ENCODE peak calls at places on chromosomes 2 and 18, in ten cellular contexts. G is CD8-positive, alpha-beta T cell; V is cardiac muscle cell; C is pancreas; E is upper lobe of right lung; K is fibroblast of lung; H is MM.1S; A is GM23338; O is WERI-Rb-1; L is neural progenitor cell. J is an unnamed sample.

GRCh38 chr18:65769653-65770052 is 18.8 kb downstream of the CDH7 start:
- DNase-seq in G (no peak), V (no peak), C (no peak), E (no peak), K (no peak), H (no peak), A (no peak), O (no peak), L (no peak), J (no peak)

GRCh38 chr2:121038831-121039230 is 246.2 kb downstream of the TFCP2L1 start:
- DNase-seq in G (no peak), V (no peak), C (peak), E (peak), K (no peak), H (no peak), A (no peak), O (no peak), L (no peak), J (no peak)

GRCh38 chr2:66364495-66364992 is 70.4 kb upstream of the MEIS1 start:
- DNase-seq in G (no peak), V (peak), C (no peak), E (no peak), K (peak), H (no peak), A (no peak), O (no peak), L (no peak), J (no peak)

GRCh38 chr2:74915743-74916142 is 42.7 kb upstream of the POLE4 start:
- DNase-seq in G (no peak), V (no peak), C (no peak), E (no peak), K (no peak), H (no peak), A (no peak), O (no peak), L (no peak), J (no peak)

GRCh38 chr2:10169581-10169980 is 47.0 kb downstream of the RRM2 start:
- DNase-seq in G (no peak), V (no peak), C (no peak), E (no peak), K (no peak), H (no peak), A (no peak), O (no peak), L (no peak), J (no peak)

GRCh38 chr2:66851449-66851872 is 416.5 kb downstream of the MEIS1 start:
- DNase-seq in G (no peak), V (no peak), C (peak), E (no peak), K (peak), H (no peak), A (no peak), O (no peak), L (no peak), J (no peak)

GRCh38 chr2:15889800-15890498 is 50.4 kb upstream of the MYCN start:
- DNase-seq in G (no peak), V (no peak), C (no peak), E (no peak), K (no peak), H (no peak), A (no peak), O (no peak), L (no peak), J (no peak)

GRCh38 chr2:113114996-113115395 is 12.4 kb upstream of the IL1RN start:
- DNase-seq in G (no peak), V (no peak), C (no peak), E (no peak), K (no peak), H (no peak), A (no peak), O (no peak), L (no peak), J (no peak)

GRCh38 chr2:40285391-40285790 is 166.5 kb downstream of the SLC8A1 start:
- DNase-seq in G (no peak), V (no peak), C (no peak), E (no peak), K (no peak), H (no peak), A (no peak), O (no peak), L (no peak), J (no peak)

GRCh38 chr2:50611261-50612020 is 420.5 kb downstream of the NRXN1 start:
- DNase-seq in G (no peak), V (peak), C (no peak), E (no peak), K (no peak), H (no peak), A (no peak), O (no peak), L (no peak), J (no peak)

GRCh38 chr18:73785276-73785675 is 362.4 kb downstream of the FBXO15 start:
- DNase-seq in G (no peak), V (no peak), C (no peak), E (no peak), K (peak), H (no peak), A (no peak), O (no peak), L (no peak), J (no peak)

GRCh38 chr2:212843409-212844199 is 305.0 kb upstream of the ERBB4 start:
- DNase-seq in G (no peak), V (no peak), C (no peak), E (no peak), K (peak), H (no peak), A (no peak), O (no peak), L (no peak), J (no peak)

GRCh38 chr2:217994776-217995274 is 8.0 kb downstream of the TNS1 start:
- DNase-seq in G (no peak), V (no peak), C (peak), E (no peak), K (peak), H (no peak), A (no peak), O (no peak), L (no peak), J (no peak)

GRCh38 chr2:159855153-159856140 is 57.4 kb upstream of the CD302 start:
- DNase-seq in G (no peak), V (no peak), C (no peak), E (no peak), K (peak), H (no peak), A (no peak), O (no peak), L (no peak), J (no peak)

GRCh38 chr2:48790407-48791170 is 35.1 kb upstream of the LHCGR start:
- DNase-seq in G (no peak), V (no peak), C (no peak), E (no peak), K (no peak), H (no peak), A (peak), O (no peak), L (no peak), J (no peak)

GRCh38 chr18:22136395-22136794 is 33.0 kb upstream of the GATA6 start:
- DNase-seq in G (no peak), V (no peak), C (no peak), E (no peak), K (peak), H (no peak), A (no peak), O (no peak), L (no peak), J (no peak)

GRCh38 chr2:45889053-45889452 is 237.6 kb downstream of the PRKCE start:
- DNase-seq in G (peak), V (peak), C (peak), E (no peak), K (peak), H (peak), A (peak), O (peak), L (peak), J (no peak)
- TF ChIP-seq CTCF in G (peak), V (no peak), C (no peak), E (peak), K (no peak), H (peak), A (peak), O (peak), L (peak), J (no peak)

GRCh38 chr2:161136194-161136593 is 24.0 kb upstream of the TANK start:
- DNase-seq in G (no peak), V (no peak), C (no peak), E (no peak), K (no peak), H (no peak), A (no peak), O (no peak), L (no peak), J (no peak)
- H3K27ac ChIP-seq in G (peak), V (no peak), C (peak), E (peak), K (no peak), H (no peak), A (no peak), O (no peak), L (no peak), J (peak)

DNA sequence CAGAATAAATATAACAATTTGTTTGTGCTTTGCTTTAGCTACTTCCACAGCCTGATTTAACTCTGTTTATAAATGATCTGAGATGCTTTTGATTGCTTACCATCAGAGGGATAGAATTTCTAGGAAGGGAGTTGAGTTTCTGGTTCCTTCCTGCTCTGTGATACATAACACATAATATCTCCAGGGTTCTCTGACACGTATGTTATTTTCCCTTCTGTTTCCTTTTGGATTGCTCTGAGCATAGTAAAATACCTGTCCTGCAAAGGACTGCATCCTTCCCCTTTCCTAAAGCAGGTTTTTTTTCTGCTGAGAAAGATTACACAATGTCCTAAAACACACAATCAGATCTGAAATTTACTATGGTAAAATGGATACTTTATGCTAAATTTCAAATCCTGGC is 76.1 kb downstream of the CABYR start:
- DNase-seq in G (no peak), V (no peak), C (no peak), E (no peak), K (no peak), H (no peak), A (no peak), O (no peak), L (no peak), J (no peak)
- H3K4me3 ChIP-seq in G (no peak), V (no peak), C (no peak), E (no peak), K (no peak), H (no peak), A (no peak), O (no peak), L (no peak), J (peak)

GRCh38 chr2:54775710-54776109 is 52.2 kb downstream of the EML6 start:
- DNase-seq in G (no peak), V (no peak), C (no peak), E (no peak), K (peak), H (no peak), A (no peak), O (no peak), L (no peak), J (no peak)

GRCh38 chr2:54772531-54772930 is 49.1 kb downstream of the EML6 start:
- DNase-seq in G (no peak), V (no peak), C (no peak), E (no peak), K (no peak), H (no peak), A (no peak), O (no peak), L (no peak), J (no peak)

GRCh38 chr2:54773233-54773632 is 49.8 kb downstream of the EML6 start:
- DNase-seq in G (no peak), V (no peak), C (no peak), E (no peak), K (no peak), H (no peak), A (no peak), O (no peak), L (no peak), J (no peak)

GRCh38 chr2:54772110-54772509 is 48.6 kb downstream of the EML6 start:
- DNase-seq in G (no peak), V (no peak), C (no peak), E (no peak), K (peak), H (no peak), A (no peak), O (no peak), L (no peak), J (no peak)

GRCh38 chr2:54773838-54774237 is 50.4 kb downstream of the EML6 start:
- DNase-seq in G (no peak), V (no peak), C (no peak), E (no peak), K (peak), H (no peak), A (peak), O (peak), L (peak), J (no peak)
- TF ChIP-seq CTCF in G (no peak), V (peak), C (no peak), E (no peak), K (no peak), H (peak), A (peak), O (peak), L (peak), J (no peak)

GRCh38 chr18:42028232-42028832 is 73.3 kb downstream of the PIK3C3 start:
- DNase-seq in G (peak), V (peak), C (no peak), E (no peak), K (peak), H (no peak), A (peak), O (peak), L (peak), J (no peak)

GRCh38 chr18:42029100-42029499 is 74.1 kb downstream of the PIK3C3 start:
- DNase-seq in G (no peak), V (no peak), C (no peak), E (no peak), K (no peak), H (no peak), A (no peak), O (no peak), L (no peak), J (no peak)

GRCh38 chr18:42030586-42031182 is 75.7 kb downstream of the PIK3C3 start:
- DNase-seq in G (no peak), V (peak), C (no peak), E (no peak), K (no peak), H (no peak), A (peak), O (peak), L (peak), J (no peak)

GRCh38 chr18:42032447-42032846 is 77.4 kb downstream of the PIK3C3 start:
- DNase-seq in G (no peak), V (no peak), C (no peak), E (no peak), K (no peak), H (no peak), A (no peak), O (no peak), L (no peak), J (no peak)

GRCh38 chr18:42033137-42033810 is 78.2 kb downstream of the PIK3C3 start:
- DNase-seq in G (no peak), V (no peak), C (no peak), E (no peak), K (no peak), H (no peak), A (no peak), O (no peak), L (no peak), J (no peak)
- H3K27ac ChIP-seq in G (no peak), V (no peak), C (no peak), E (no peak), K (no peak), H (no peak), A (no peak), O (no peak), L (no peak), J (no peak)

DNA sequence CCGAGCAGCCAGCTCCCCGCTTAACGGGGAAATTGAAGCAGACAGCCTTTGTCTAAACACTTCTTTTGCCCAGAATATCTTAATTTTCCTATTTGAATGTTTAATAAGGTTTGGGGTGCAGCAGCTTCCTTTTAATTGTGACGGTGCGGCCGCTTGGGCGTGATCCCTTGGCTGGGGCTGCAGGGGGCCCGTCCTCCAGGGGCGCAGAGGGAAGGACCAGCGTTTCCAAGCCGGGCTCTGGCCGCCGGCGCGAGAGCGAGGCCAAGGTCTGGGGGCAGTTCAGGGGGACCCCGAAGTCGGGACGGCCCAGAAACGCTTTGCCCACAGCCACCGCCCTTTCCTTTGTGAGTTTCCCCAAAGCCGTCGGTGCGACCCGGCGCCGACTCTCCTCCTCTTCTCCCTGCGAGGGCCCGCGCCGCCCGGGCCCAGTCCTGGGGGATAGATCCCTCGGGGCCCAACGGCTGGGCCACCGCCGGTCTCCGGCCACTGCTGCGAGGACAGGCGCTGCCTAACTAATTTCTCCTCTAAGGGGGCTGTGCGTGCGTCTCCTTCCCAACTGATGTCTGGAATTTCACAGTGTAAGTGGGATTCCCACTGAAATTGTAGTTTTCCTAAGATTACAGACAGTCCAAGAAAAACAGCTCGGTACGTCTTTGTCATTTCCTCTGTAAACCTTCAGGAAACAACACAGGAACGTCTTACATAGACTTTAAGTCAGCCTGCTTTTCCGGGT is 139.7 kb upstream of the SIX3 start:
- DNase-seq in G (no peak), V (no peak), C (no peak), E (no peak), K (peak), H (no peak), A (peak), O (no peak), L (peak), J (no peak)
- H3K4me3 ChIP-seq in G (peak), V (peak), C (no peak), E (no peak), K (no peak), H (no peak), A (peak), O (no peak), L (peak), J (peak)

GRCh38 chr18:36942264-36942663 is 113.3 kb downstream of the KIAA1328 start:
- DNase-seq in G (no peak), V (peak), C (no peak), E (no peak), K (peak), H (peak), A (peak), O (peak), L (peak), J (no peak)
- TF ChIP-seq CTCF in G (peak), V (peak), C (peak), E (peak), K (peak), H (peak), A (peak), O (peak), L (peak), J (no peak)

GRCh38 chr2:230761704-230762103 is 49.1 kb downstream of the CAB39 start:
- DNase-seq in G (no peak), V (no peak), C (no peak), E (no peak), K (no peak), H (no peak), A (no peak), O (no peak), L (no peak), J (no peak)

GRCh38 chr2:230765611-230766300 is 53.1 kb downstream of the CAB39 start:
- DNase-seq in G (no peak), V (no peak), C (no peak), E (no peak), K (no peak), H (no peak), A (peak), O (no peak), L (no peak), J (no peak)

GRCh38 chr2:230759481-230760191 is 47.0 kb downstream of the CAB39 start:
- DNase-seq in G (no peak), V (no peak), C (no peak), E (no peak), K (peak), H (no peak), A (no peak), O (no peak), L (no peak), J (no peak)

GRCh38 chr2:230758566-230759480 is 46.2 kb downstream of the CAB39 start:
- DNase-seq in G (no peak), V (no peak), C (no peak), E (no peak), K (peak), H (no peak), A (no peak), O (no peak), L (no peak), J (no peak)

DNA sequence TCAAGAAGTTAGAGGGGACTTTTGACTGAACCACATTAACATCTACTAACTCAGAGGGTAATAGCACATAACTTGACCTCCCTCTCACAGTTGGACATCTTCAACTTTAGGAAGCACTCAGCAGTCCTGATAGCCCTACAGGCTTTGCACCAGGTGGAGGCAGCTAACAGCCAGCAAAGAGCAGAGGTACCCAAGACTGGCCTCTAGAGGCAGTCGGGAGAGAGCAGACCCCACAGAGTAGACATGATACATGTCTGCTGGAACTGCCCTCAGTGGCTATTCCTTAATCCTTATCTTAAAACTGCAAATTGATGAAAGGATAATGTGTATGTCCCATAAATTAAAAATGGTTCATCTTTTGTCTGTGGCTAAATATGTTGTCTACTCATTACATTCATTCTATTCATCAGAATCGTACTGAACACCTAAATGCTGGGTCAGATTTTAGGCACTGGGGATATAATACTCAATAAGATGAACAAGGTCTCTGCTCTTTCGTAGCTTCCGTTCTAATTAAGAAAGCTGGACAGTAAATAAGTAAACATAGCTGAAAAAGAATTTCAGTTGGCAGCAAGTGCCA is 49.8 kb downstream of the CAB39 start:
- DNase-seq in G (peak), V (peak), C (no peak), E (no peak), K (peak), H (peak), A (peak), O (peak), L (peak), J (no peak)
- H3K27ac ChIP-seq in G (no peak), V (no peak), C (no peak), E (no peak), K (no peak), H (no peak), A (no peak), O (no peak), L (no peak), J (no peak)